ENCODE peak calls at places on chromosomes 4 and X, in nine cellular contexts. One of them, this sample, is unnamed.

GRCh38 chr4:142043509-142043908 is 407.1 kb downstream of the IL15 start:
- DNase-seq in stomach: no peak
- DNase-seq in Daoy: peak
- DNase-seq in NCI-H748 treated with DMSO at 0.1 percent for 48 hours: no peak
- DNase-seq in neuronal stem cell: no peak
- DNase-seq in body of pancreas: no peak
- DNase-seq in HT1080: peak
- DNase-seq in lower leg skin: no peak
- DNase-seq in NCI-H1694: no peak
- DNase-seq in this sample: no peak

GRCh38 chrX:34586936-34587335 is 70.1 kb downstream of the TMEM47 start:
- DNase-seq in stomach: no peak
- DNase-seq in Daoy: no peak
- DNase-seq in NCI-H748 treated with DMSO at 0.1 percent for 48 hours: no peak
- DNase-seq in neuronal stem cell: no peak
- DNase-seq in body of pancreas: no peak
- DNase-seq in HT1080: no peak
- DNase-seq in lower leg skin: no peak
- DNase-seq in NCI-H1694: no peak
- DNase-seq in this sample: no peak

GRCh38 chr4:77015390-77015789 is 60.4 kb downstream of the CCNI start:
- DNase-seq in stomach: no peak
- DNase-seq in Daoy: peak
- DNase-seq in NCI-H748 treated with DMSO at 0.1 percent for 48 hours: no peak
- DNase-seq in neuronal stem cell: no peak
- DNase-seq in body of pancreas: no peak
- DNase-seq in HT1080: peak
- DNase-seq in lower leg skin: no peak
- DNase-seq in NCI-H1694: no peak
- DNase-seq in this sample: no peak

GRCh38 chr4:147655639-147656038 is 28.3 kb downstream of the PRMT9 start:
- DNase-seq in stomach: no peak
- DNase-seq in Daoy: no peak
- DNase-seq in NCI-H748 treated with DMSO at 0.1 percent for 48 hours: no peak
- DNase-seq in neuronal stem cell: no peak
- DNase-seq in body of pancreas: no peak
- DNase-seq in HT1080: no peak
- DNase-seq in lower leg skin: no peak
- DNase-seq in NCI-H1694: no peak
- DNase-seq in this sample: no peak

GRCh38 chrX:119753639-119754257 is 4.6 kb upstream of the SOWAHD start:
- DNase-seq in stomach: no peak
- DNase-seq in Daoy: peak
- DNase-seq in NCI-H748 treated with DMSO at 0.1 percent for 48 hours: peak
- DNase-seq in neuronal stem cell: no peak
- DNase-seq in body of pancreas: no peak
- DNase-seq in HT1080: peak
- DNase-seq in lower leg skin: no peak
- DNase-seq in NCI-H1694: peak
- DNase-seq in this sample: no peak

GRCh38 chrX:51520393-51520792 is 24.0 kb upstream of the NUDT11 start:
- DNase-seq in stomach: no peak
- DNase-seq in Daoy: no peak
- DNase-seq in NCI-H748 treated with DMSO at 0.1 percent for 48 hours: no peak
- DNase-seq in neuronal stem cell: no peak
- DNase-seq in body of pancreas: no peak
- DNase-seq in HT1080: no peak
- DNase-seq in lower leg skin: no peak
- DNase-seq in NCI-H1694: no peak
- DNase-seq in this sample: no peak

GRCh38 chr4:3712112-3712805 is 53.9 kb upstream of the ADRA2C start:
- DNase-seq in stomach: no peak
- DNase-seq in Daoy: no peak
- DNase-seq in NCI-H748 treated with DMSO at 0.1 percent for 48 hours: no peak
- DNase-seq in neuronal stem cell: no peak
- DNase-seq in body of pancreas: no peak
- DNase-seq in HT1080: no peak
- DNase-seq in lower leg skin: no peak
- DNase-seq in NCI-H1694: no peak
- DNase-seq in this sample: no peak

GRCh38 chr4:23978031-23978430 is 88.2 kb upstream of the PPARGC1A start:
- DNase-seq in stomach: no peak
- DNase-seq in Daoy: no peak
- DNase-seq in NCI-H748 treated with DMSO at 0.1 percent for 48 hours: no peak
- DNase-seq in neuronal stem cell: no peak
- DNase-seq in body of pancreas: no peak
- DNase-seq in HT1080: peak
- DNase-seq in lower leg skin: no peak
- DNase-seq in NCI-H1694: no peak
- DNase-seq in this sample: no peak

GRCh38 chr4:26029512-26030131 is 115.6 kb downstream of the SMIM20 start:
- DNase-seq in stomach: no peak
- DNase-seq in Daoy: no peak
- DNase-seq in NCI-H748 treated with DMSO at 0.1 percent for 48 hours: no peak
- DNase-seq in neuronal stem cell: no peak
- DNase-seq in body of pancreas: no peak
- DNase-seq in HT1080: no peak
- DNase-seq in lower leg skin: no peak
- DNase-seq in NCI-H1694: no peak
- DNase-seq in this sample: no peak

GRCh38 chr4:98822144-98822543 is 106.8 kb downstream of the EIF4E start:
- DNase-seq in stomach: no peak
- DNase-seq in Daoy: no peak
- DNase-seq in NCI-H748 treated with DMSO at 0.1 percent for 48 hours: no peak
- DNase-seq in neuronal stem cell: no peak
- DNase-seq in body of pancreas: no peak
- DNase-seq in HT1080: no peak
- DNase-seq in lower leg skin: no peak
- DNase-seq in NCI-H1694: no peak
- DNase-seq in this sample: no peak